ENCODE peak calls at places on chromosomes 16 and 17, in five cellular contexts. Y, A, M, T and L are unnamed samples.

GRCh38 chr16:74608944-74609343 is 2.0 kb upstream of the GLG1 start:
- DNase-seq in A (no peak), Y (peak), M (no peak), T (no peak), L (no peak)

GRCh38 chr17:73285603-73285908 is 23.9 kb upstream of the CPSF4L start:
- DNase-seq in Y (no peak), M (no peak), A (no peak), T (no peak), L (no peak)

GRCh38 chr16:4334724-4335495 is 16.2 kb downstream of the PAM16 start:
- DNase-seq in T (no peak), Y (no peak), A (no peak), M (no peak), L (no peak)

GRCh38 chr17:43875476-43876147 is 28.6 kb downstream of the CD300LG start:
- DNase-seq in T (no peak), A (no peak), Y (no peak), M (peak), L (no peak)

GRCh38 chr17:16212793-16213192 is 2.5 kb downstream of the NCOR1 start:
- DNase-seq in T (no peak), A (no peak), Y (no peak), M (no peak), L (no peak)

GRCh38 chr17:71461504-71462197 is 659.2 kb upstream of the SOX9 start:
- DNase-seq in A (no peak), Y (no peak), M (no peak), T (no peak), L (peak)

GRCh38 chr17:48241131-48241591 is 133.6 kb downstream of the SNX11 start:
- DNase-seq in Y (peak), M (peak), A (peak), T (no peak), L (peak)

GRCh38 chr16:88739139-88739974 is 33.1 kb downstream of the CTU2 start:
- DNase-seq in A (no peak), T (no peak), M (no peak), Y (no peak), L (no peak)

GRCh38 chr17:41061969-41062368 is 2.1 kb upstream of the KRTAP2-3 start:
- DNase-seq in M (no peak), A (peak), Y (no peak), T (peak), L (no peak)

GRCh38 chr16:82187829-82188228 is 17.8 kb upstream of the MPHOSPH6 start:
- DNase-seq in A (no peak), T (no peak), M (peak), Y (no peak), L (no peak)

GRCh38 chr17:73613947-73614655 is 30.1 kb downstream of the SDK2 start:
- DNase-seq in A (no peak), M (no peak), T (no peak), Y (no peak), L (no peak)

GRCh38 chr17:6796887-6797490 is 21.0 kb downstream of the FBXO39 start:
- DNase-seq in T (no peak), A (peak), M (no peak), Y (no peak), L (no peak)

GRCh38 chr17:15393414-15393813 is 52.0 kb upstream of the TEKT3 start:
- DNase-seq in Y (no peak), M (no peak), T (no peak), A (no peak), L (no peak)

GRCh38 chr17:20280832-20281231 is 186.5 kb downstream of the LGALS9B start:
- DNase-seq in A (no peak), T (no peak), Y (no peak), M (no peak), L (no peak)

GRCh38 chr17:41521574-41522261 is 3.0 kb upstream of the KRT15 start:
- DNase-seq in T (peak), M (no peak), A (peak), Y (no peak), L (peak)

GRCh38 chr17:15490634-15491261 is 23.3 kb upstream of the CDRT4 start:
- DNase-seq in T (no peak), Y (no peak), A (peak), M (no peak), L (no peak)

GRCh38 chr16:82439678-82440293 is 187.0 kb upstream of the CDH13 start:
- DNase-seq in T (no peak), M (no peak), Y (no peak), A (no peak), L (no peak)

GRCh38 chr16:3413730-3414379 is 12.8 kb downstream of the ZNF174 start:
- DNase-seq in T (no peak), Y (no peak), A (no peak), M (no peak), L (no peak)

GRCh38 chr16:56192971-56193936 is 2.0 kb downstream of the GNAO1 start:
- DNase-seq in T (no peak), M (no peak), Y (no peak), A (no peak), L (no peak)

GRCh38 chr16:27860091-27860490 is 203.4 kb downstream of the GSG1L start:
- DNase-seq in Y (no peak), A (no peak), M (no peak), T (no peak), L (no peak)

GRCh38 chr16:78407191-78407590 is 307.7 kb downstream of the WWOX start:
- DNase-seq in T (no peak), M (no peak), A (no peak), Y (no peak), L (no peak)

GRCh38 chr17:82242977-82243647 is 14.3 kb downstream of the SLC16A3 start:
- DNase-seq in T (peak), A (peak), M (no peak), Y (no peak), L (no peak)

GRCh38 chr17:19448341-19449268 is 37.6 kb downstream of the RNF112 start:
- DNase-seq in T (peak), Y (no peak), M (no peak), A (peak), L (no peak)

GRCh38 chr17:47946929-47947397 is 5.6 kb downstream of the PNPO start:
- DNase-seq in A (peak), Y (peak), M (peak), T (no peak), L (peak)

GRCh38 chr17:66580601-66581385 is 254.1 kb upstream of the CACNG5 start:
- DNase-seq in T (no peak), M (no peak), A (no peak), Y (no peak), L (peak)

GRCh38 chr16:20774703-20775362 is 11.0 kb downstream of the ACSM3 start:
- DNase-seq in A (peak), Y (peak), M (peak), T (peak), L (peak)

GRCh38 chr17:27674335-27674734 is 43.3 kb downstream of the LGALS9 start:
- DNase-seq in M (no peak), A (no peak), T (no peak), Y (no peak), L (no peak)

GRCh38 chr16:8182761-8183160 is 407.6 kb downstream of the TMEM114 start:
- DNase-seq in T (no peak), Y (no peak), M (no peak), A (no peak), L (no peak)

GRCh38 chr17:19392303-19392702 is 5.3 kb upstream of the MFAP4 start:
- DNase-seq in T (no peak), A (no peak), M (no peak), Y (no peak), L (no peak)

GRCh38 chr16:77732241-77732946 is 10.1 kb downstream of the NUDT7 start:
- DNase-seq in Y (no peak), T (peak), A (no peak), M (no peak), L (no peak)

GRCh38 chr16:66469291-66469931 is 42.3 kb downstream of the BEAN1 start:
- DNase-seq in A (no peak), T (no peak), Y (no peak), M (no peak), L (no peak)

GRCh38 chr17:64071111-64071510 is 50.7 kb upstream of the ICAM2 start:
- DNase-seq in A (no peak), Y (no peak), T (no peak), M (no peak), L (no peak)

GRCh38 chr16:65767125-65767524 is 599.4 kb upstream of the CDH5 start:
- DNase-seq in M (no peak), A (no peak), T (no peak), Y (no peak), L (no peak)

GRCh38 chr17:49230636-49231562 is at the start of gene PHOSPHO1:
- DNase-seq in T (peak), M (peak), A (peak), Y (peak), L (peak)

GRCh38 chr16:79286646-79287423 is 313.7 kb downstream of the MAF start:
- DNase-seq in M (peak), A (no peak), T (no peak), Y (peak), L (peak)

GRCh38 chr17:27616414-27616813 is 14.6 kb upstream of the LGALS9 start:
- DNase-seq in M (no peak), A (no peak), T (no peak), Y (no peak), L (no peak)